ENCODE peak calls at places on chromosomes 7 and 10, in four cellular contexts. One of them, this sample, is unnamed.

GRCh38 chr10:124646483-124647352 is 97.5 kb downstream of the FAM53B start:
- DNase-seq in H54: peak
- DNase-seq in fibroblast of the aortic adventitia: peak
- DNase-seq in stimulated activated CD8-positive, alpha-beta memory T cell treated with anti-CD3 and anti-CD28 coated beads, Interleukin-7, amount 100 ng/mL, for 1 hour: no peak
- DNase-seq in this sample: no peak

GRCh38 chr7:7751243-7752092 is 33.1 kb upstream of the RPA3 start:
- DNase-seq in H54: no peak
- DNase-seq in fibroblast of the aortic adventitia: peak
- DNase-seq in stimulated activated CD8-positive, alpha-beta memory T cell treated with anti-CD3 and anti-CD28 coated beads, Interleukin-7, amount 100 ng/mL, for 1 hour: no peak
- DNase-seq in this sample: no peak

GRCh38 chr7:92875719-92876118 is 39.3 kb upstream of the CDK6 start:
- DNase-seq in H54: peak
- DNase-seq in fibroblast of the aortic adventitia: peak
- DNase-seq in stimulated activated CD8-positive, alpha-beta memory T cell treated with anti-CD3 and anti-CD28 coated beads, Interleukin-7, amount 100 ng/mL, for 1 hour: no peak
- DNase-seq in this sample: no peak

GRCh38 chr10:681670-682318 is 7.7 kb downstream of the DIP2C start:
- DNase-seq in H54: no peak
- DNase-seq in fibroblast of the aortic adventitia: no peak
- DNase-seq in stimulated activated CD8-positive, alpha-beta memory T cell treated with anti-CD3 and anti-CD28 coated beads, Interleukin-7, amount 100 ng/mL, for 1 hour: no peak
- DNase-seq in this sample: peak

GRCh38 chr7:155255660-155256059 is 42.0 kb upstream of the INSIG1 start:
- DNase-seq in H54: no peak
- DNase-seq in fibroblast of the aortic adventitia: no peak
- DNase-seq in stimulated activated CD8-positive, alpha-beta memory T cell treated with anti-CD3 and anti-CD28 coated beads, Interleukin-7, amount 100 ng/mL, for 1 hour: no peak
- DNase-seq in this sample: no peak

GRCh38 chr7:158495780-158496179 is 91.8 kb downstream of the PTPRN2 start:
- DNase-seq in H54: peak
- DNase-seq in fibroblast of the aortic adventitia: no peak
- DNase-seq in stimulated activated CD8-positive, alpha-beta memory T cell treated with anti-CD3 and anti-CD28 coated beads, Interleukin-7, amount 100 ng/mL, for 1 hour: no peak
- DNase-seq in this sample: no peak

GRCh38 chr10:69974551-69975155 is 78.0 kb upstream of the MACROH2A2 start:
- DNase-seq in H54: no peak
- DNase-seq in fibroblast of the aortic adventitia: peak
- DNase-seq in stimulated activated CD8-positive, alpha-beta memory T cell treated with anti-CD3 and anti-CD28 coated beads, Interleukin-7, amount 100 ng/mL, for 1 hour: no peak
- DNase-seq in this sample: no peak

GRCh38 chr7:134527979-134528371 is 608 bp downstream of the AKR1B10 start:
- DNase-seq in H54: no peak
- DNase-seq in fibroblast of the aortic adventitia: peak
- DNase-seq in stimulated activated CD8-positive, alpha-beta memory T cell treated with anti-CD3 and anti-CD28 coated beads, Interleukin-7, amount 100 ng/mL, for 1 hour: no peak
- DNase-seq in this sample: no peak

GRCh38 chr10:100970076-100970913 is 991 bp downstream of the SEMA4G start:
- DNase-seq in H54: no peak
- DNase-seq in fibroblast of the aortic adventitia: no peak
- DNase-seq in stimulated activated CD8-positive, alpha-beta memory T cell treated with anti-CD3 and anti-CD28 coated beads, Interleukin-7, amount 100 ng/mL, for 1 hour: no peak
- DNase-seq in this sample: no peak